ENCODE peak calls at places on chromosomes 12 and 14, in nine cellular contexts. V is fibroblast of gingiva; J is activated CD4-positive, alpha-beta memory T cell treated with anti-CD3 and anti-CD28 coated beads, Interleukin-2, amount 10 ng/mL, durations not matched to agents 7 days and 5 days; Q is cardiac fibroblast; D is HEK293T; W is transverse colon; A is Caki2; F is kidney glomerular epithelial cell; O is GM13977. T is an unnamed sample.

GRCh38 chr12:64824500-64825142 is at the start of gene TBC1D30:
- DNase-seq in A (no peak), J (no peak), O (peak; percentile 60), F (no peak), D (peak; percentile 64), W (no peak), Q (peak; percentile 25), V (peak; percentile 9), T (peak; percentile 25)

GRCh38 chr12:40065636-40066035 is 40.2 kb downstream of the SLC2A13 start:
- DNase-seq in D (no peak), J (no peak), O (no peak), A (no peak), F (no peak), V (no peak), Q (no peak), W (no peak), T (no peak)

GRCh38 chr14:52650774-52651173 is 44.6 kb downstream of the ERO1A start:
- DNase-seq in F (no peak), O (no peak), W (no peak), A (no peak), V (no peak), D (peak; percentile 30), J (no peak), Q (no peak), T (no peak)

GRCh38 chr12:95970905-95971304 is 25.2 kb downstream of the HAL start:
- DNase-seq in V (no peak), O (no peak), J (no peak), Q (no peak), F (no peak), D (no peak), A (no peak), W (no peak), T (no peak)

GRCh38 chr14:64137657-64138290 is 156.4 kb downstream of the ESR2 start:
- DNase-seq in D (no peak), J (no peak), Q (peak; percentile 26), V (peak; percentile 20), O (peak; percentile 15), A (no peak), F (no peak), W (no peak), T (no peak)

GRCh38 chr12:124196236-124196635 is 98.7 kb upstream of the RFLNA start:
- DNase-seq in J (no peak), A (no peak), O (no peak), D (no peak), V (no peak), Q (no peak), F (no peak), W (no peak), T (no peak)

GRCh38 chr14:100539766-100540140 is 47.5 kb downstream of the BEGAIN start:
- DNase-seq in O (no peak), D (no peak), F (no peak), Q (no peak), J (no peak), A (no peak), V (no peak), W (no peak), T (peak; percentile 8)

GRCh38 chr12:121794532-121795028 is 1.1 kb upstream of the RHOF start:
- DNase-seq in O (peak; percentile 67), J (no peak), V (no peak), F (no peak), W (peak; percentile 46), D (no peak), A (no peak), Q (no peak), T (peak; percentile 72)

GRCh38 chr12:122333142-122334087 is 67.1 kb upstream of the VPS33A start:
- DNase-seq in W (no peak), D (no peak), A (no peak), F (no peak), V (no peak), Q (peak; percentile 16), O (no peak), J (no peak), T (peak; percentile 65)

GRCh38 chr12:6323340-6323994 is 13.0 kb downstream of the PLEKHG6 start:
- DNase-seq in W (no peak), F (peak; percentile 83), A (peak; percentile 89), V (peak; percentile 95), D (peak; percentile 65), Q (peak; percentile 97), O (peak; percentile 81), J (peak; percentile 46), T (peak; percentile 85)

GRCh38 chr12:58161773-58162172 is 220.4 kb downstream of the ATP23 start:
- DNase-seq in Q (no peak), W (no peak), J (no peak), A (no peak), F (peak; percentile 40), D (no peak), V (no peak), O (no peak), T (no peak)

GRCh38 chr12:53659011-53659551 is 16.8 kb downstream of the ATP5MC2 start:
- DNase-seq in W (peak; percentile 67), A (peak; percentile 82), Q (peak; percentile 94), J (no peak), D (no peak), O (no peak), V (peak; percentile 90), F (peak; percentile 64), T (no peak)

GRCh38 chr12:91180577-91180976 is 2.0 kb downstream of the DCN start:
- DNase-seq in O (no peak), J (no peak), W (no peak), D (no peak), F (peak; percentile 19), V (peak; percentile 92), Q (peak; percentile 87), A (no peak), T (no peak)

GRCh38 chr14:97274626-97275025 is 477.4 kb downstream of the VRK1 start:
- DNase-seq in J (no peak), O (no peak), Q (no peak), F (no peak), A (no peak), W (no peak), V (no peak), D (no peak), T (no peak)

GRCh38 chr12:80807640-80808288 is 91.1 kb downstream of the MYF5 start:
- DNase-seq in Q (no peak), W (no peak), V (no peak), F (no peak), D (no peak), O (peak; percentile 26), A (no peak), J (no peak), T (no peak)

GRCh38 chr12:52081263-52081733 is 1.8 kb downstream of the SMIM41 start:
- DNase-seq in A (no peak), F (no peak), W (no peak), D (no peak), J (no peak), V (no peak), O (peak; percentile 67), Q (no peak), T (peak; percentile 69)